ENCODE peak calls at places on chromosomes 2 and 18, in five cellular contexts. T is A549, S is HepG2, L is K562, H is H1. Y is an unnamed sample.

GRCh38 chr2:170362895-170363582 is 185.1 kb downstream of the MYO3B start:
- DNase-seq in T (no peak), S (no peak), L (peak), H (no peak), Y (no peak)

GRCh38 chr18:59029663-59030421 is 109.8 kb upstream of the SEC11C start:
- DNase-seq in T (no peak), S (no peak), L (no peak), H (peak), Y (no peak)

GRCh38 chr2:84965827-84966226 is 5.1 kb upstream of the KCMF1 start:
- DNase-seq in T (no peak), S (no peak), L (no peak), H (no peak), Y (no peak)

GRCh38 chr2:235734168-235734567 is 240.3 kb downstream of the AGAP1 start:
- DNase-seq in T (no peak), S (no peak), L (no peak), H (no peak), Y (no peak)

GRCh38 chr18:24054130-24054529 is 39.6 kb downstream of the TTC39C start:
- DNase-seq in T (no peak), S (no peak), L (no peak), H (no peak), Y (no peak)

GRCh38 chr2:11588228-11589110 is 54.6 kb downstream of the GREB1 start:
- DNase-seq in T (no peak), S (no peak), L (no peak), H (no peak), Y (no peak)

GRCh38 chr2:28475088-28475580 is 20.7 kb upstream of the PLB1 start:
- DNase-seq in T (no peak), S (no peak), L (no peak), H (no peak), Y (no peak)

GRCh38 chr2:191202209-191202721 is 42.9 kb upstream of the MYO1B start:
- DNase-seq in T (no peak), S (no peak), L (no peak), H (no peak), Y (no peak)

GRCh38 chr2:112831380-112831930 is 5.1 kb downstream of the IL1B start:
- DNase-seq in T (no peak), S (no peak), L (no peak), H (no peak), Y (no peak)

GRCh38 chr18:62200121-62200914 is 13.3 kb downstream of the RELCH start:
- DNase-seq in T (no peak), S (no peak), L (no peak), H (no peak), Y (no peak)

GRCh38 chr2:236853558-236853957 is 232.1 kb upstream of the COPS8 start:
- DNase-seq in T (no peak), S (no peak), L (no peak), H (no peak), Y (no peak)

GRCh38 chr2:8247905-8248622 is 433.8 kb upstream of the ID2 start:
- DNase-seq in T (no peak), S (no peak), L (no peak), H (no peak), Y (no peak)

GRCh38 chr18:42229211-42230210 is 274.5 kb downstream of the PIK3C3 start:
- DNase-seq in T (no peak), S (no peak), L (no peak), H (no peak), Y (peak)

GRCh38 chr2:16302969-16303592 is 362.6 kb downstream of the CYRIA start:
- DNase-seq in T (no peak), S (no peak), L (no peak), H (peak), Y (no peak)

GRCh38 chr18:10454800-10455550 is 540 bp downstream of the APCDD1 start:
- DNase-seq in T (peak), S (no peak), L (no peak), H (peak), Y (no peak)

GRCh38 chr2:10269291-10269690 is 33.4 kb upstream of the HPCAL1 start:
- DNase-seq in T (no peak), S (no peak), L (no peak), H (no peak), Y (no peak)

GRCh38 chr18:57915848-57916596 is 112.9 kb upstream of the ATP8B1 start:
- DNase-seq in T (no peak), S (peak), L (no peak), H (no peak), Y (no peak)

GRCh38 chr18:23851470-23852002 is 162.3 kb downstream of the LAMA3 start:
- DNase-seq in T (no peak), S (no peak), L (no peak), H (no peak), Y (no peak)

GRCh38 chr2:119389615-119390306 is 23.0 kb downstream of the DBI start:
- DNase-seq in T (no peak), S (no peak), L (no peak), H (no peak), Y (no peak)

GRCh38 chr2:85902496-85902895 is 13.7 kb upstream of the ST3GAL5 start:
- DNase-seq in T (no peak), S (no peak), L (no peak), H (no peak), Y (no peak)

GRCh38 chr18:62717059-62717849 is 1.9 kb downstream of the PHLPP1 start:
- DNase-seq in T (peak), S (peak), L (no peak), H (no peak), Y (no peak)

GRCh38 chr18:46497129-46497528 is 159.9 kb downstream of the LOXHD1 start:
- DNase-seq in T (no peak), S (peak), L (peak), H (peak), Y (no peak)

GRCh38 chr2:793236-793635 is 116.0 kb upstream of the TMEM18 start:
- DNase-seq in T (no peak), S (no peak), L (no peak), H (no peak), Y (no peak)

DNA sequence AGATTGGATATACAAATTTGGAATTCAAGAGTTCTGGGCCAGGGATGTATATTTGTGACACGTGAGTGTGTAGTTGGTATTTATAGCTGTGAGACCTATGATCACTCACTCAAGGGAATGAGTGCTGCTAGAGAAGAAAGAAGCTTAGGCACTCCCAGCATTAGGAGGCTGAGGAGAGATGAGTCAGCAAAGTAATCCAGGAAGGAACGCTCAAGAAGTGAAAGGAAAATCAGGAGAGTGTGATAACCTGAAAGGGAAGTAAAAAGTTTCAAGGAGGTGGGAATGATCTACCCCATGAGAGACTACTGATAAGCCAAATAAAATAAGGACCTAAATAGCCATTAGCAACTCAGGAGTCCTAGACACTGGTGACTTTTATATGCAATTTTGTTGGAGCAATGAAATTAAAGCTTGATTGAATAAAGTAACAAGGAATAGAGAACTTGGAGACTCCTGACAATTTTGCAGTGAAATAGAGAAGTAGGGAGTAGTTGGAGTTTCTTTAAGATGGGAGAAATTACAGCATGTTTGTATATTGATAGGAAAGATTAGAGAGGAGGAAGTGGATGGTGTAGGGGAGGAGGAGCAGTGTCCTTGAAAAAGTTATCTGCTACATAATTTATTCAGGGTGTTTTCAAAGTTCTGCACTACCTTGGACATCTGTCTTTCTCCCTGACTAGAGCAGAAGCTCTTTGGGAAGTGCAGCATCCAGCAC is 89.9 kb downstream of the UBE2E3 start:
- DNase-seq in T (peak), S (no peak), L (peak), H (no peak), Y (no peak)
- TF ChIP-seq HDAC2 in T (no peak), S (no peak), L (no peak), H (no peak), Y (no peak)

GRCh38 chr2:233418761-233419625 is 64.7 kb downstream of the DGKD start:
- DNase-seq in T (peak), S (no peak), L (no peak), H (peak), Y (peak)

GRCh38 chr2:233417282-233417681 is 63.0 kb downstream of the DGKD start:
- DNase-seq in T (no peak), S (no peak), L (no peak), H (no peak), Y (no peak)

GRCh38 chr2:233416706-233417105 is 62.4 kb downstream of the DGKD start:
- DNase-seq in T (peak), S (no peak), L (no peak), H (peak), Y (no peak)

GRCh38 chr2:233419626-233420431 is 65.5 kb downstream of the DGKD start:
- DNase-seq in T (peak), S (no peak), L (no peak), H (peak), Y (peak)

DNA sequence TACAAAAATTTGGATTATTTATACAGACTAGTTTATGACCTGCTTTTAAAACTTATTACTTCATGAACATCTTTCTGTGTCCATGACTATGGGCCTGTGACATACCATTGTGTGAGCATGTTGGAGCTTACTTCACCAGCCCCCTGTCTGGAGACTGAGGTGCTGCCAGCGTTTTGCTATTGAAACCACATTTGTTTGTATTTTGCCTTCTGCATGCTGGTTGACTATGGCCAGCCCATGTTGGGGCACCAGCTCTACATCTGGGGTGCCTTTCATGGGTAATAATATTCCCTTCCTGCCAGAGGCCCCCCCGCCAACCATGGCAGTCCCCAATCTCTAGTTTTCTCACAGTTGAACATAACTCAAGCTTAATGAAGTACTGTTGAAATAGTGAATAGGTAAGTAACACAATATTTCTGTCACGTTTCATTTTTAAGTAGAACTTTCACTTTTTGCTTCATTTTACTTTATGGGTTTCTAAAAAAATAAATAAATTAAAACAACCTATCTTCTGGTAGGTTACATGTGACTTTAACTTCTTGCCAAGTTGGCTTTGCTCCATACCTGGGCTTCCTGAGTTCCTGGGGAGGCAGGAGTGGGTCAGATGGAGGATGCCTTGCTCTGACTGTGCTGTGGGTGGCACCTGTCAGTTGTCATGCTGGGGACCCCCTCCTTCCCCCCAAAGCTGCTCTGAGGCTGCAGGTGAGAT is 63.9 kb downstream of the DGKD start:
- DNase-seq in T (peak), S (no peak), L (no peak), H (peak), Y (no peak)
- H3K4me2 ChIP-seq in T (peak), S (no peak), L (no peak), H (no peak), Y (peak)

DNA sequence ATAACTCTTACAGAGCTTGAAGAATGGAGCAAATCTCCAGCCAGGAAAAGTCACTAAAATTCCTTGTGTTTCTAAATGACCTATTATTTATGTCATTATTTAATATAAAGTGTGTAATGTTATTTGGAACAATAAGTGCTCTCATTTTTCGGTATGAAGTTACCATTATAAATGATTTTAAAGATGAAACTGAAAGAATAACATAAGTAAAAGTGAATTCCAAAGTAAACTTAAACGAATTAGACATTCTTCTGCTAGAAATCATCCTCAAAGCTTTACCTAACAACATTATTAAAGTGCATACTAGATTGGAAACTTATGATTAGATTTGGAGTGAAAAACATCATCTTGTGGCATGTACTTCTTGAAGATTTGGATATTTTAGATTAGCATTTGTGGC is 897.2 kb upstream of the CDH2 start:
- DNase-seq in T (no peak), S (no peak), L (no peak), H (no peak), Y (no peak)
- TF ChIP-seq HDAC2 in T (no peak), S (no peak), L (no peak), H (no peak), Y (no peak)

DNA sequence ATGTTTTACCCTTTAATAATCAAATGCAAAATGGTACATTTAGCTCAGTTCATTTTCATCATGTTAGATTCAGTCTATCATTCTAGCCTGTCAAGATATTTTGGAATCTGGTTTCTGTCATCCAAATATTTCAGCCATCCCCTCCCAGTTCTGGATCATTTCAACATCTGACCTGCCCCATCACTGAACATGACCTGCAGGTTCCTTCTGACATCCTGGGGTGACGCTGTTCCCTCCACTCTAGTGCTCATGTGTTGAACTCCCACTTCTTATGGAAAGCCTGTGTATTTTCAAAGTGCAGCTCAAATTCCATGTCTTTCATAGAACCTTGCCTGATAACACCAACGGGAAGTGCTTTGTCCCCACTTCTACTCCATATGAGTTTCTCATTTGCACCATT is 320.0 kb upstream of the TNP1 start:
- DNase-seq in T (no peak), S (no peak), L (no peak), H (no peak), Y (no peak)
- H3K4me2 ChIP-seq in T (no peak), S (no peak), L (no peak), H (no peak), Y (no peak)

GRCh38 chr2:61357681-61358080 is 113.2 kb downstream of the USP34 start:
- DNase-seq in T (peak), S (no peak), L (no peak), H (no peak), Y (no peak)
- TF ChIP-seq HDAC2 in T (no peak), S (no peak), L (no peak), H (no peak), Y (no peak)

DNA sequence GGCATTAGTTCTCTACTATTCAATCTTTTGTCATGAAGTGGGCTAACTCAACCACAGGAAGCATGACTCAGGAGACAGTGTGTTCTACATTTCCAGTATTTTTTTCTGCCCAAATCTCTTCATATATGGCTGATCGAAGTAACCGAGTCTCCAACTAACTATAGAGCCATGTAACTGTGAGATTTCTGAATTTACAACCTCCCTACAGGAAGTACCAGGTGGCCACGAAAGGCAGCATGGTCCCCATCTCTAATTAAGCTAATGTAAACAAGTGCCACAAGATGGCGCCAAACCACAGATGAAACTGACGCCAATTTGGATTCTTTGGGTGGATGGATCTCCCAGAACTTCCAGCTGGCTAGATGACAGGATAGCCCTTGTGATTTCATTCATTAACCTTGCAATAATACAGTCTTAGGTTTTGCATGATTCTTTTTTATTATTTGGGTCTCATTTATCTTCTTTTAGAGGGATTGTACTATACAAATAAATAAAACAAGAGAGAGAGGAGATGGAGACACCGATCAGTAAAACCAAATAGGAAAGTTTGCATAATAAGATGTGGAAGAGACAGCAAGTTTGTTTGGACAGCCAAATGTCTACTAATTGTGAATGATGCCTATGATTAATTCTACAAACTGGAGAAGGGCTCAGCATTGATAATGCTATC is 18.3 kb upstream of the ARHGAP15 start:
- DNase-seq in T (peak), S (peak), L (peak), H (peak), Y (peak)
- H3K4me2 ChIP-seq in T (no peak), S (no peak), L (no peak), H (no peak), Y (no peak)

GRCh38 chr2:177234267-177234666 is 21.7 kb downstream of the HNRNPA3 start:
- DNase-seq in T (no peak), S (no peak), L (no peak), H (no peak), Y (no peak)
- TF ChIP-seq HDAC2 in T (no peak), S (no peak), L (no peak), H (no peak), Y (no peak)

DNA sequence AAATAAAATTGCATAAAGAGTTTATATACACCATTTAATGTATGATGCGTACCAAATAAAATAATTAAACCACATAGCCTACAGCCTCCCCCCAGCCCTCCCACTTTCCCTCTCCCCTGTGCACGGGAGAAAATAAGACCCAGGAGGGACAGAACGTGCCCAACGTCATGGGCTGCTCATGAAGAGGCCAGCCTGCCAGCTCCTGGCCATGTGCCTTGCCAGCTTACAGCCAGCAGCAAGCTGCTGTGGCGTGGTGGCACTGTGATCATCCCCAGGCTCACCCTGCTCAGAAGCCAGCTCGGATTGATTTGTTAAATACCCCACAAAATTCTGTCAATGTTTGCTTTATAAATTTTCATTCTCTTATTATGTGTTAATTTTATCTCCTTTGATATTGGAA is 7.6 kb downstream of the GPR148 start:
- DNase-seq in T (no peak), S (no peak), L (no peak), H (no peak), Y (no peak)
- H3K4me2 ChIP-seq in T (no peak), S (no peak), L (no peak), H (no peak), Y (no peak)